ENCODE peak calls at places on chromosomes 12 and 14, in four cellular contexts. One of them, this sample, is unnamed.

GRCh38 chr14:37985826-37986470 is 221.8 kb upstream of the SSTR1 start:
- DNase-seq in NCI-H1092: peak; percentile 37
- DNase-seq in left cardiac atrium: peak; percentile 33
- DNase-seq in upper lobe of left lung: peak; percentile 28
- DNase-seq in this sample: peak; percentile 47

GRCh38 chr14:105908481-105908911 is 382.1 kb downstream of the TMEM121 start:
- DNase-seq in NCI-H1092: no peak
- DNase-seq in left cardiac atrium: no peak
- DNase-seq in upper lobe of left lung: no peak
- DNase-seq in this sample: peak; percentile 30

GRCh38 chr12:54529581-54529980 is 19.8 kb upstream of the PDE1B start:
- DNase-seq in NCI-H1092: no peak
- DNase-seq in left cardiac atrium: no peak
- DNase-seq in upper lobe of left lung: no peak
- DNase-seq in this sample: no peak

GRCh38 chr12:106774808-106775524 is 484 bp downstream of the RIC8B start:
- DNase-seq in NCI-H1092: no peak
- DNase-seq in left cardiac atrium: no peak
- DNase-seq in upper lobe of left lung: no peak
- DNase-seq in this sample: peak; percentile 35

GRCh38 chr14:44854114-44854513 is 107.6 kb downstream of the KLHL28 start:
- DNase-seq in NCI-H1092: no peak
- DNase-seq in left cardiac atrium: no peak
- DNase-seq in upper lobe of left lung: no peak
- DNase-seq in this sample: no peak

GRCh38 chr12:3218846-3219632 is 141.9 kb downstream of the TSPAN9 start:
- DNase-seq in NCI-H1092: peak; percentile 80
- DNase-seq in left cardiac atrium: no peak
- DNase-seq in upper lobe of left lung: no peak
- DNase-seq in this sample: no peak

GRCh38 chr14:54715244-54715643 is 148.3 kb downstream of the SAMD4A start:
- DNase-seq in NCI-H1092: no peak
- DNase-seq in left cardiac atrium: no peak
- DNase-seq in upper lobe of left lung: no peak
- DNase-seq in this sample: no peak

GRCh38 chr14:63659726-63660125 is 18.1 kb upstream of the WDR89 start:
- DNase-seq in NCI-H1092: no peak
- DNase-seq in left cardiac atrium: no peak
- DNase-seq in upper lobe of left lung: no peak
- DNase-seq in this sample: no peak

GRCh38 chr12:130879781-130880389 is 8.0 kb downstream of the RAN start:
- DNase-seq in NCI-H1092: no peak
- DNase-seq in left cardiac atrium: no peak
- DNase-seq in upper lobe of left lung: no peak
- DNase-seq in this sample: peak; percentile 23

GRCh38 chr12:22271036-22271435 is 63.5 kb downstream of the ST8SIA1 start:
- DNase-seq in NCI-H1092: no peak
- DNase-seq in left cardiac atrium: no peak
- DNase-seq in upper lobe of left lung: no peak
- DNase-seq in this sample: no peak

GRCh38 chr12:119713551-119714031 is 45.7 kb downstream of the PRKAB1 start:
- DNase-seq in NCI-H1092: peak; percentile 26
- DNase-seq in left cardiac atrium: no peak
- DNase-seq in upper lobe of left lung: peak; percentile 80
- DNase-seq in this sample: no peak

GRCh38 chr14:33685698-33686097 is 265.2 kb downstream of the EGLN3 start:
- DNase-seq in NCI-H1092: no peak
- DNase-seq in left cardiac atrium: no peak
- DNase-seq in upper lobe of left lung: no peak
- DNase-seq in this sample: no peak

GRCh38 chr12:6443361-6443983 is 1.3 kb upstream of the CD27 start:
- DNase-seq in NCI-H1092: no peak
- DNase-seq in left cardiac atrium: no peak
- DNase-seq in upper lobe of left lung: no peak
- DNase-seq in this sample: peak; percentile 72

GRCh38 chr12:30417697-30418231 is 277.9 kb downstream of the IPO8 start:
- DNase-seq in NCI-H1092: no peak
- DNase-seq in left cardiac atrium: no peak
- DNase-seq in upper lobe of left lung: no peak
- DNase-seq in this sample: no peak

GRCh38 chr14:99270491-99271287 is 1.3 kb downstream of the BCL11B start:
- DNase-seq in NCI-H1092: peak; percentile 61
- DNase-seq in left cardiac atrium: no peak
- DNase-seq in upper lobe of left lung: no peak
- DNase-seq in this sample: peak; percentile 57

GRCh38 chr14:57898837-57899572 is 33.1 kb upstream of the SLC35F4 start:
- DNase-seq in NCI-H1092: no peak
- DNase-seq in left cardiac atrium: no peak
- DNase-seq in upper lobe of left lung: peak; percentile 23
- DNase-seq in this sample: no peak

GRCh38 chr12:96889273-96889933 is 17.7 kb upstream of the NEDD1 start:
- DNase-seq in NCI-H1092: no peak
- DNase-seq in left cardiac atrium: no peak
- DNase-seq in upper lobe of left lung: no peak
- DNase-seq in this sample: no peak

GRCh38 chr12:5535531-5535930 is 103.6 kb downstream of the NTF3 start:
- DNase-seq in NCI-H1092: no peak
- DNase-seq in left cardiac atrium: no peak
- DNase-seq in upper lobe of left lung: no peak
- DNase-seq in this sample: no peak

GRCh38 chr12:7110661-7111060 is 1.6 kb upstream of the C1RL start:
- DNase-seq in NCI-H1092: no peak
- DNase-seq in left cardiac atrium: no peak
- DNase-seq in upper lobe of left lung: no peak
- DNase-seq in this sample: no peak

GRCh38 chr14:72666610-72667009 is 227.3 kb downstream of the DPF3 start:
- DNase-seq in NCI-H1092: no peak
- DNase-seq in left cardiac atrium: no peak
- DNase-seq in upper lobe of left lung: no peak
- DNase-seq in this sample: no peak

GRCh38 chr14:72615511-72616121 is 278.3 kb downstream of the DPF3 start:
- DNase-seq in NCI-H1092: no peak
- DNase-seq in left cardiac atrium: no peak
- DNase-seq in upper lobe of left lung: no peak
- DNase-seq in this sample: no peak

GRCh38 chr12:120225200-120225558 is 24.3 kb upstream of the RPLP0 start:
- DNase-seq in NCI-H1092: no peak
- DNase-seq in left cardiac atrium: no peak
- DNase-seq in upper lobe of left lung: no peak
- DNase-seq in this sample: no peak

GRCh38 chr14:37197421-37198272 is at the start of gene MIPOL1:
- DNase-seq in NCI-H1092: peak; percentile 84
- DNase-seq in left cardiac atrium: peak; percentile 90
- DNase-seq in upper lobe of left lung: peak; percentile 74
- DNase-seq in this sample: peak; percentile 9

GRCh38 chr14:75240781-75241180 is 37.8 kb upstream of the FOS start:
- DNase-seq in NCI-H1092: no peak
- DNase-seq in left cardiac atrium: no peak
- DNase-seq in upper lobe of left lung: no peak
- DNase-seq in this sample: no peak

GRCh38 chr14:68792022-68792829 is 641 bp downstream of the ZFP36L1 start:
- DNase-seq in NCI-H1092: no peak
- DNase-seq in left cardiac atrium: peak; percentile 43
- DNase-seq in upper lobe of left lung: no peak
- DNase-seq in this sample: peak; percentile 46

GRCh38 chr12:132289356-132290202 is 39.8 kb downstream of the GALNT9 start:
- DNase-seq in NCI-H1092: peak; percentile 20
- DNase-seq in left cardiac atrium: peak; percentile 14
- DNase-seq in upper lobe of left lung: no peak
- DNase-seq in this sample: no peak

GRCh38 chr12:120328228-120328627 is 649 bp upstream of the PLA2G1B start:
- DNase-seq in NCI-H1092: no peak
- DNase-seq in left cardiac atrium: no peak
- DNase-seq in upper lobe of left lung: no peak
- DNase-seq in this sample: no peak

GRCh38 chr12:28517101-28517500 is 326.8 kb downstream of the CCDC91 start:
- DNase-seq in NCI-H1092: no peak
- DNase-seq in left cardiac atrium: no peak
- DNase-seq in upper lobe of left lung: no peak
- DNase-seq in this sample: no peak

GRCh38 chr12:114434341-114434740 is 28.4 kb upstream of the TBX5 start:
- DNase-seq in NCI-H1092: no peak
- DNase-seq in left cardiac atrium: no peak
- DNase-seq in upper lobe of left lung: no peak
- DNase-seq in this sample: no peak

GRCh38 chr14:19878029-19878642 is 3.2 kb downstream of the OR4K2 start:
- DNase-seq in NCI-H1092: no peak
- DNase-seq in left cardiac atrium: no peak
- DNase-seq in upper lobe of left lung: no peak
- DNase-seq in this sample: no peak

GRCh38 chr14:33686218-33686617 is 264.7 kb downstream of the EGLN3 start:
- DNase-seq in NCI-H1092: no peak
- DNase-seq in left cardiac atrium: no peak
- DNase-seq in upper lobe of left lung: no peak
- DNase-seq in this sample: no peak